ENCODE peak calls at places on chromosomes 13 and 19, in four cellular contexts. R is HCT116, D is SK-N-SH, U is K562. W is an unnamed sample.

GRCh38 chr19:46787331-46788100 is 878 bp downstream of the SLC1A5 start:
- DNase-seq in D (peak), U (peak), R (no peak), W (peak)

GRCh38 chr13:54950546-54950945 is 1921.9 kb downstream of the OLFM4 start:
- DNase-seq in R (no peak), U (no peak), D (no peak), W (no peak)

GRCh38 chr19:28920269-28921066 is 292.5 kb downstream of the UQCRFS1 start:
- DNase-seq in D (no peak), R (no peak), U (no peak), W (no peak)

GRCh38 chr19:6677924-6678689 is 8.1 kb upstream of the TNFSF14 start:
- DNase-seq in D (peak), R (no peak), U (peak), W (no peak)

GRCh38 chr19:50475736-50476223 is 527 bp upstream of the EMC10 start:
- DNase-seq in D (no peak), R (no peak), U (no peak), W (no peak)

GRCh38 chr19:17296278-17296677 is 6.9 kb downstream of the ABHD8 start:
- DNase-seq in U (no peak), D (peak), R (no peak), W (no peak)

GRCh38 chr19:15263361-15263985 is 31.2 kb upstream of the EPHX3 start:
- DNase-seq in U (no peak), R (no peak), D (no peak), W (no peak)

GRCh38 chr13:84609716-84610115 is 727.4 kb upstream of the SLITRK1 start:
- DNase-seq in R (no peak), D (no peak), U (no peak), W (no peak)

GRCh38 chr19:33675501-33676124 is 53.9 kb downstream of the CHST8 start:
- DNase-seq in U (no peak), D (no peak), R (no peak), W (no peak)

GRCh38 chr19:483332-484072 is 12.8 kb upstream of the MADCAM1 start:
- DNase-seq in U (no peak), D (peak), R (no peak), W (no peak)

GRCh38 chr13:99605417-99606321 is 104.4 kb downstream of the TM9SF2 start:
- DNase-seq in D (peak), R (peak), U (peak), W (peak)

GRCh38 chr19:52453324-52454094 is at the start of gene ZNF578:
- DNase-seq in U (peak), R (no peak), D (peak), W (no peak)

GRCh38 chr13:26685606-26686005 is 75.0 kb downstream of the GPR12 start:
- DNase-seq in R (no peak), D (no peak), U (no peak), W (no peak)

GRCh38 chr13:95160112-95160906 is 140.9 kb downstream of the ABCC4 start:
- DNase-seq in R (no peak), U (no peak), D (no peak), W (peak)

GRCh38 chr13:70950664-70951063 is 842.4 kb upstream of the KLHL1 start:
- DNase-seq in U (no peak), D (no peak), R (no peak), W (peak)

GRCh38 chr19:18203408-18203862 is 407 bp downstream of the RAB3A start:
- DNase-seq in U (peak), D (peak), R (no peak), W (no peak)

GRCh38 chr13:76164290-76164689 is 528.2 kb downstream of the LMO7 start:
- DNase-seq in R (no peak), U (no peak), D (no peak), W (no peak)

GRCh38 chr19:4352701-4353121 is 9.3 kb downstream of the MPND start:
- DNase-seq in D (peak), U (peak), R (no peak), W (peak)

GRCh38 chr19:2727640-2727944 is 6.4 kb upstream of the DIRAS1 start:
- DNase-seq in D (peak), R (no peak), U (no peak), W (no peak)

GRCh38 chr19:2478756-2479555 is 3.0 kb downstream of the GADD45B start:
- DNase-seq in R (no peak), U (no peak), D (no peak), W (no peak)

GRCh38 chr19:1650627-1651009 is 1.8 kb downstream of the TCF3 start:
- DNase-seq in U (no peak), R (no peak), D (peak), W (no peak)

GRCh38 chr13:50631041-50631440 is 212.5 kb downstream of the DLEU7 start:
- DNase-seq in U (no peak), R (no peak), D (no peak), W (no peak)

GRCh38 chr13:90868321-90868920 is 479.1 kb upstream of the MIR17HG start:
- DNase-seq in R (peak), U (peak), D (no peak), W (peak)
- TF ChIP-seq SIN3A in R (no peak), U (no peak), D (no peak), W (no peak)

DNA sequence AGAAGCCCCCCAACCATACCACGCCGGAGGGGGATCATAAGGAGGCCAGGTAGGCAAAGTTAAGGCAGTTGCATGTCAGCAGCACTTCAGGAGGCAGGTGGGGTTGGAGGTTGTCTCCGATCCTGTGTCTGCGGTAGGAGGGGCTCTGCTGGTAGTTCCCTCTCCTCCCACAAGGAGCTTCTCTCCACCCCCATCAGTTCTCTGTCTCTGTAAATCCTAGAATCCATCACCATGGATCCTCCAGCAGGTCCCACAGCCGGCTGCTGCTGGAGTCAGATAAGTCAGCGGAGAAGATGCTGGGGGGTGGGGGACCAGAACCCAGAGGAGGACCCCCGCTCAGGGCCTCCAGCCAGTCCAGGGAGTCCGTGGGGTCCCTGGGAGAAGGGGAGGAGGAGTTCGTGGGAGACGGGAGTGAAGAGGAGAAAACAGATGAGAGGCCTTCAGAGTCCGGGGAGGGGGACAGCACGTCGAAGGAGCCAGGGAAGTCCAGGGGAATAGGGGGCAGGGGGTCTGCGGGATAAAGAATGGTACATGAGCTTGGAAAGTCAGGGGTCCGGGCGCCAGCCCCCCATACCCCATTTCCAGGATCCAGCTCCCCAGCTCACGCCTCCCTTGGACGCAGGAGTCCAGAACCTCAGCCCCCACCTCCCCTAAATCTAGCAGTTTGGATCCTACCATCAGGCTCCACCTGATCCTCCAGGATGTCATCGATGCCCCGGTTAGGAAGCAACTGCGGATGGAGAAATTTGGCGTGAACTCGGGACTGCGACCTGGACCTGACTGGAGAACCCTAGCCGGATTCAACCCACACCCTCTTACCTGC is 6.3 kb downstream of the MAMSTR start:
- DNase-seq in U (peak), D (peak), R (no peak), W (no peak)
- TF ChIP-seq ELF1 in U (no peak), D (no peak), R (no peak), W (no peak)

GRCh38 chr13:30734434-30734833 is 909 bp upstream of the ALOX5AP start:
- DNase-seq in D (no peak), U (no peak), R (no peak), W (no peak)
- H3K4me3 ChIP-seq in D (no peak), U (no peak), R (no peak), W (no peak)

GRCh38 chr13:67101730-67102467 is 128.2 kb downstream of the PCDH9 start:
- DNase-seq in U (no peak), R (no peak), D (no peak), W (no peak)
- TF ChIP-seq SIN3A in U (no peak), R (no peak), D (no peak), W (no peak)

W was measured in HepG2.